ENCODE peak calls at places on chromosomes 1 and 21, in seven cellular contexts. H is AG04450, B is fibroblast of the aortic adventitia, V is ovary, Z is GM12865, D is transverse colon, X is IMR-90. E is an unnamed sample.

GRCh38 chr1:161973924-161974845 is 49.5 kb downstream of the OLFML2B start:
- DNase-seq in H (no peak), B (peak; percentile 84), V (no peak), Z (no peak), D (no peak), X (no peak), E (no peak)

GRCh38 chr21:36964832-36965719 is 1.4 kb downstream of the HLCS start:
- DNase-seq in H (no peak), B (peak; percentile 29), V (no peak), Z (no peak), D (no peak), X (no peak), E (no peak)

GRCh38 chr1:869499-870244 is 54.1 kb upstream of the SAMD11 start:
- DNase-seq in H (no peak), B (peak; percentile 17), V (peak; percentile 54), Z (peak; percentile 61), D (peak; percentile 77), X (peak; percentile 7), E (no peak)

GRCh38 chr1:111719561-111720239 is 19.5 kb downstream of the INKA2 start:
- DNase-seq in H (no peak), B (no peak), V (no peak), Z (no peak), D (no peak), X (no peak), E (no peak)

GRCh38 chr1:30445449-30445848 is 277.9 kb downstream of the MATN1 start:
- DNase-seq in H (no peak), B (no peak), V (no peak), Z (no peak), D (no peak), X (no peak), E (no peak)

GRCh38 chr1:35287807-35288640 is 19.5 kb downstream of the ZMYM4 start:
- DNase-seq in H (no peak), B (peak; percentile 72), V (no peak), Z (peak; percentile 22), D (no peak), X (peak; percentile 63), E (no peak)

GRCh38 chr1:201098992-201099391 is 13.2 kb downstream of the CACNA1S start:
- DNase-seq in H (no peak), B (no peak), V (no peak), Z (no peak), D (no peak), X (no peak), E (no peak)

GRCh38 chr1:1203561-1204424 is 2.6 kb downstream of the TNFRSF18 start:
- DNase-seq in H (no peak), B (no peak), V (peak; percentile 14), Z (no peak), D (peak; percentile 5), X (no peak), E (no peak)

GRCh38 chr1:235411489-235412486 is 44.6 kb downstream of the TBCE start:
- DNase-seq in H (no peak), B (no peak), V (no peak), Z (no peak), D (peak; percentile 55), X (no peak), E (no peak)

GRCh38 chr1:23556661-23557470 is 2.4 kb downstream of the ID3 start:
- DNase-seq in H (no peak), B (peak; percentile 75), V (no peak), Z (peak; percentile 66), D (peak; percentile 64), X (peak; percentile 86), E (no peak)

GRCh38 chr1:98044071-98044697 is 123.3 kb upstream of the DPYD start:
- DNase-seq in H (no peak), B (no peak), V (no peak), Z (no peak), D (no peak), X (no peak), E (no peak)

GRCh38 chr1:234961468-234962339 is 166.9 kb downstream of the TOMM20 start:
- DNase-seq in H (peak; percentile 85), B (peak; percentile 98), V (no peak), Z (peak; percentile 79), D (no peak), X (peak; percentile 96), E (no peak)

GRCh38 chr1:235105051-235106043 is 23.3 kb downstream of the TOMM20 start:
- DNase-seq in H (no peak), B (peak; percentile 27), V (no peak), Z (peak; percentile 92), D (no peak), X (peak; percentile 32), E (peak; percentile 84)

GRCh38 chr1:239361403-239361802 is 25.0 kb upstream of the CHRM3 start:
- DNase-seq in H (no peak), B (no peak), V (no peak), Z (no peak), D (no peak), X (peak; percentile 1), E (no peak)

GRCh38 chr1:111604931-111605330 is 14.7 kb upstream of the RAP1A start:
- DNase-seq in H (no peak), B (peak; percentile 77), V (no peak), Z (no peak), D (no peak), X (peak; percentile 72), E (no peak)

GRCh38 chr1:60765204-60765603 is 317.2 kb upstream of the NFIA start:
- DNase-seq in H (no peak), B (peak; percentile 34), V (no peak), Z (peak; percentile 35), D (peak; percentile 20), X (no peak), E (peak; percentile 5)

GRCh38 chr21:35057428-35057827 is 8.3 kb upstream of the RUNX1 start:
- DNase-seq in H (no peak), B (no peak), V (no peak), Z (peak; percentile 58), D (no peak), X (no peak), E (no peak)

GRCh38 chr1:222104097-222104496 is 362.2 kb upstream of the DUSP10 start:
- DNase-seq in H (no peak), B (no peak), V (no peak), Z (no peak), D (no peak), X (no peak), E (no peak)

GRCh38 chr1:100036718-100037664 is 67.2 kb downstream of the SLC35A3 start:
- DNase-seq in H (no peak), B (peak; percentile 42), V (no peak), Z (peak; percentile 41), D (peak; percentile 12), X (peak; percentile 58), E (no peak)

GRCh38 chr1:246166841-246167240 is 340.2 kb downstream of the SMYD3 start:
- DNase-seq in H (no peak), B (no peak), V (no peak), Z (no peak), D (no peak), X (no peak), E (no peak)
- H3K4me3 ChIP-seq in H (no peak overlapping the region), B (no peak overlapping the region), V (no peak overlapping the region), Z (no peak overlapping the region), D (no peak overlapping the region), X (no peak overlapping the region), E (no peak overlapping the region)

DNA sequence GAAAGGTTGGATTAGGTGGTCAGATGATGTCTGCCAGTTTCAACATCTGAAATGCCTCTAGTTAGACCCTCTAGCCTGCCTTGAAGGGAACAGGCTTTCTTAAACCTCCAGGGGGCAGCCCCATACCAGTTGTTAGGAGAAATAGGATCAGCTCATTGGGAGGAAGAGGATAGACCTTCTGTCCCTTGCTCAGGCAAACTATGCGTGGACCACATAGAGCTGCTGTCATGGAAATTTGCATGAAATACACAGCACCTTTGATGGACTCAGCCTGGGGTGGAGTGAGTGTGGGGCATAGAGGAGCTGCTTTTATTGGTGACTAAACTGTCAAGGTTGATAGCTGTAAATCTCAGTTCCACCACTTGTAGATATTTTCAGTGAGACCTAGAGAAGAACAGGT is 38.4 kb upstream of the SPAG17 start:
- DNase-seq in H (no peak), B (peak; percentile 3), V (no peak), Z (peak; percentile 56), D (no peak), X (no peak), E (no peak)
- TF ChIP-seq CTCF in H (peak; percentile 20), B (peak; percentile 24), V (no peak), Z (peak; percentile 34), D (no peak), X (no peak), E (peak; percentile 28)

GRCh38 chr1:206030714-206031113 is 7.0 kb upstream of the CTSE start:
- DNase-seq in H (peak; percentile 27), B (peak; percentile 72), V (peak; percentile 35), Z (peak; percentile 94), D (peak; percentile 76), X (peak; percentile 62), E (peak; percentile 91)
- H3K4me3 ChIP-seq in H (no peak overlapping the region), B (no peak overlapping the region), V (no peak overlapping the region), Z (no peak overlapping the region), D (no peak overlapping the region), X (no peak overlapping the region), E (no peak overlapping the region)

DNA sequence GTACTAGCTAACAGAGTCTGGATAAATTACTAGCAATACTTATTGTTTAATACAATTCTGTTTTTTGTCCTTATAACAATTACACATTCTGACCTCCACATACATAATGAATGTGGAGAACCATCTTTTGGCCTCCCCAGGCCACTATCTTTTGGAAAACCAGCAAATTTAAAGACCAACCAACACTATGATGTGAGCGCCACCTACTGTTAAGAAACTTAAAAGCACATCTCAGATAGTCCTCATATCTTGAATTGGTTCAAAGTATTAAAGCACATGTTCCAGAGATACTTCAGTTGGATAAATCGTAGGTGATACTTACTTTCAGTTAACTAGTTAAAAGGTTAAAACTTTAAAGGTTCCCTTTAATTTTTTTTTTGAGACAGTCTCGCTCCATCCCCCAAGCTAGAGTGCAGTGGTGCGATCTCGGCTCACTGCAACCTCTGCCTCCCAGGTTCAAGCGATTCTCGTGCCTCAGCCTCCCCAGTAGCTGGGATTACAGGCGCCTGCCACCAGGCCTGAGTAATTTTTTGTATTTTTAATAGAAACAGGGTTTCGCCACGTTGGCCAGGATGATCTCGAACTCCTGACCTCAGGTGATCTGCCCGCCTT is 29.3 kb upstream of the USP1 start:
- DNase-seq in H (peak; percentile 20), B (peak; percentile 80), V (no peak), Z (peak; percentile 51), D (no peak), X (peak; percentile 55), E (peak; percentile 16)
- TF ChIP-seq CTCF in H (peak; percentile 78), B (peak; percentile 71), V (peak; percentile 25), Z (peak; percentile 59), D (peak; percentile 71), X (peak; percentile 79), E (peak; percentile 56)

GRCh38 chr1:160567858-160568682 is 11.2 kb downstream of the CD84 start:
- DNase-seq in H (no peak), B (no peak), V (no peak), Z (peak; percentile 31), D (peak; percentile 22), X (no peak), E (no peak)
- H3K4me3 ChIP-seq in H (no peak overlapping the region), B (no peak overlapping the region), V (no peak overlapping the region), Z (no peak overlapping the region), D (no peak overlapping the region), X (no peak overlapping the region), E (no peak overlapping the region)

DNA sequence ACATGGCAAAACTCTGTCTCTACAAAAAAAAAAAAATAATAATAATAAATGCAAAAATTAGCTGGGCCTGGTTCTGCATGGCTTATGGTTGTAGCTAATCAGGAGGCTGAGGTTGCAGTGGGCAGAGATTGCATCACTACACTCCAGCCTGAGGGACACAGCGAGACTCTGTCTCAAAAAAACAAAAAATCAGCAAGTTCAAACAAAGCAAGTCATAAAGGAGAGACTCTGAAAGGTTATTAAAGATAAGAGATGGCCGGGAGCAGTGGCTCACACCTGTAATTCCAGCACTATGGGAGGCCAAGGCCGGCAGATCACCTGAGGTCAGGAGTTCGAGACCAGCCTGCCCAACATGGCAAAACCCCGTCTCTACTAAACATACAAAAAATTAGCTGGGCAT is 28.8 kb downstream of the COP1 start:
- DNase-seq in H (no peak), B (no peak), V (no peak), Z (no peak), D (no peak), X (no peak), E (no peak)
- TF ChIP-seq CTCF in H (no peak), B (no peak), V (no peak), Z (no peak), D (no peak), X (no peak), E (no peak)